ENCODE peak calls at places on chromosomes 13 and 19, in ten cellular contexts. K is mucosa of gallbladder; B is colonic mucosa; D is substantia nigra; J is stimulated activated naive CD8-positive, alpha-beta T cell treated with anti-CD3 and anti-CD28 coated beads, Interleukin-15, amount 100 ng/mL, for 72 hours; G is fibroblast of pulmonary artery; C is type B pancreatic cell; U is NCI-H1436; L is effector memory CD4-positive, alpha-beta T cell; R is stimulated activated CD8-positive, alpha-beta memory T cell treated with anti-CD3 and anti-CD28 coated beads, Interleukin-7, amount 100 ng/mL, for 1 hour. H is an unnamed sample.

GRCh38 chr19:38830039-38830733 is 1.4 kb downstream of the ECH1 start:
- DNase-seq in L (no peak), D (no peak), G (no peak), C (no peak), B (no peak), J (no peak), U (no peak), R (no peak), K (no peak), H (no peak)

GRCh38 chr19:45558399-45558878 is 26.2 kb downstream of the OPA3 start:
- DNase-seq in R (peak), C (no peak), U (peak), J (peak), B (peak), K (peak), G (peak), L (peak), D (peak), H (no peak)

GRCh38 chr19:28299649-28300048 is 913.3 kb downstream of the UQCRFS1 start:
- DNase-seq in G (no peak), B (no peak), C (no peak), L (no peak), D (no peak), K (no peak), J (no peak), U (no peak), R (no peak), H (no peak)

GRCh38 chr13:66362485-66362884 is 867.7 kb downstream of the PCDH9 start:
- DNase-seq in C (no peak), D (no peak), U (no peak), G (no peak), K (no peak), J (no peak), R (no peak), L (no peak), B (no peak), H (no peak)

GRCh38 chr13:42354246-42355117 is 82.5 kb downstream of the AKAP11 start:
- DNase-seq in G (peak), D (no peak), U (no peak), L (no peak), K (peak), B (no peak), R (no peak), J (peak), C (no peak), H (no peak)

GRCh38 chr13:108409735-108410134 is 140.2 kb downstream of the TNFSF13B start:
- DNase-seq in D (no peak), J (no peak), K (no peak), B (no peak), R (no peak), L (no peak), U (no peak), C (no peak), G (no peak), H (no peak)

GRCh38 chr13:113112893-113113845 is 7.6 kb downstream of the F7 start:
- DNase-seq in R (no peak), L (no peak), C (peak), B (no peak), D (no peak), G (no peak), K (no peak), U (no peak), J (no peak), H (no peak)

GRCh38 chr19:38209152-38209551 is 14.9 kb downstream of the DPF1 start:
- DNase-seq in R (no peak), U (no peak), J (no peak), B (no peak), L (no peak), C (no peak), G (no peak), K (no peak), D (no peak), H (no peak)

H was measured in heart right ventricle.